ENCODE peak calls at places on chromosomes 2 and 18, in five cellular contexts. L is H9, M is foreskin fibroblast, E is psoas muscle, U is MM.1S. Z is an unnamed sample.

GRCh38 chr2:28970464-28971160 is 10.5 kb upstream of the TOGARAM2 start:
- DNase-seq in L (no peak), M (no peak), E (no peak), U (no peak), Z (no peak)

GRCh38 chr2:239285071-239285931 is 115.5 kb downstream of the HDAC4 start:
- DNase-seq in L (no peak), M (no peak), E (peak), U (no peak), Z (peak)

GRCh38 chr2:65666156-65666725 is 233.8 kb upstream of the SPRED2 start:
- DNase-seq in L (no peak), M (peak), E (no peak), U (peak), Z (peak)

GRCh38 chr2:138486347-138487198 is 15.0 kb upstream of the SPOPL start:
- DNase-seq in L (no peak), M (no peak), E (no peak), U (no peak), Z (no peak)

GRCh38 chr2:19035238-19035637 is 323.2 kb downstream of the OSR1 start:
- DNase-seq in L (no peak), M (peak), E (peak), U (no peak), Z (no peak)

GRCh38 chr2:437772-438393 is 150.0 kb upstream of the ALKAL2 start:
- DNase-seq in L (peak), M (no peak), E (no peak), U (peak), Z (peak)

GRCh38 chr2:20065885-20066602 is 14.6 kb upstream of the LAPTM4A start:
- DNase-seq in L (no peak), M (peak), E (peak), U (peak), Z (no peak)

GRCh38 chr2:163662141-163662780 is 73.5 kb downstream of the FIGN start:
- DNase-seq in L (no peak), M (peak), E (no peak), U (no peak), Z (no peak)

GRCh38 chr18:45280486-45281263 is 334.6 kb upstream of the SLC14A2 start:
- DNase-seq in L (no peak), M (no peak), E (no peak), U (no peak), Z (no peak)

GRCh38 chr18:45285251-45285650 is 330.0 kb upstream of the SLC14A2 start:
- DNase-seq in L (no peak), M (no peak), E (no peak), U (no peak), Z (no peak)

GRCh38 chr18:45277870-45278269 is 337.4 kb upstream of the SLC14A2 start:
- DNase-seq in L (no peak), M (no peak), E (no peak), U (no peak), Z (no peak)

GRCh38 chr18:45284174-45284573 is 331.1 kb upstream of the SLC14A2 start:
- DNase-seq in L (peak), M (no peak), E (no peak), U (no peak), Z (no peak)

DNA sequence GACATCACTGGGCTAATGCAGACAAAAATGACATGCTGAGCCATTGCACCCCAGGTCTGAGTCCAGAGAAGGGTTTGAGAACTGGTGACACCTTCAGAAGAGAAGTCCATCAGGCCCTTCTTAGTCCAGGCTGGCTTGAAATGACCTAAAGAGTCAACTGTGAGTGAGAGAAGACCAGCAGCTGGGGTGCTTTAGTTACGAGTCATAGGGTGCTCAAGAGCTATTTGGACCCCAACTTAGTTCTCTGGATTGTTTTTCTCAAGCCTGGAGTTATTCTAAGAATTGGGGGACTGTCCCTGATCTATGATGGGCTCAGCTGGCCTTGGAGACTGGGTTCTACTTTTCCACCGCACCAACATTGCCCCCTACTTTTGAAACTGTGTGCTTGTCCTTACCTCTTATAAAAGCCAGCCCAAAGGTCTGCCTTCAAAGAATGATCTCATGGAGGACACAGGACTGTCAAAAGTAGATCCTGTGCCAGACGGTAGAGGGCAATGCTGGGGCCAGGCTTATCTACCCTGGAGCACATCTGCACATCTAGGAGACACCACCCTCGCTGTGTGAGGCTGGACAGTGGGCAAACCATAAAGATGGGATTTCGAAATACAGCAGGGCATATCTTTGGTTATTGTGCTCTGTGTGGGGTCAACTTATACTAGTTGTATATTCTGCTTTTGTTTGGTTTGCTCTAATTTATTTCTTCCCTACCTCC is 333.0 kb upstream of the SLC14A2 start:
- DNase-seq in L (no peak), M (no peak), E (no peak), U (no peak), Z (no peak)
- TF ChIP-seq CTCF in L (no peak), M (no peak), E (no peak), U (no peak), Z (no peak)

DNA sequence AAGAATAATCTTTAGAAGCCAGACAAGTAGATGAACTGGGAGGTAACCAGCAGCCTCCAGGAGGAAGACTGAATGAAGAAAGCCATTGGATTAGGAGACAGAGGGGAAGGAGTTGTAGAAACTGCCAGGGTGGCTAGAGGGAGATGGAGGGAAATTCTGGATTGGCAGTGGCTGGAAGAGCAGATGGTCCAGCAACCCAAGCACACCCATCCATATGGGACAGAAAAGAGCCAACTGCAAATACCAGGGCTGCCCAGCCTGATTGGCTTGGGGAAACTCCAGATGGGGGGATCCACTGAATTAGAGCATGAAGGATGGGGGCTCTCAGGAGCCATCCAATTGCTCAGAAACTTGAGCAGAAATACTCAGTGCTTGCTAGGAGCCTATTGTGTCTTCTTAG is 173.4 kb upstream of the EPB41L3 start:
- DNase-seq in L (no peak), M (no peak), E (no peak), U (no peak), Z (no peak)
- TF ChIP-seq CTCF in L (no peak), M (no peak), E (no peak), U (no peak), Z (no peak)

DNA sequence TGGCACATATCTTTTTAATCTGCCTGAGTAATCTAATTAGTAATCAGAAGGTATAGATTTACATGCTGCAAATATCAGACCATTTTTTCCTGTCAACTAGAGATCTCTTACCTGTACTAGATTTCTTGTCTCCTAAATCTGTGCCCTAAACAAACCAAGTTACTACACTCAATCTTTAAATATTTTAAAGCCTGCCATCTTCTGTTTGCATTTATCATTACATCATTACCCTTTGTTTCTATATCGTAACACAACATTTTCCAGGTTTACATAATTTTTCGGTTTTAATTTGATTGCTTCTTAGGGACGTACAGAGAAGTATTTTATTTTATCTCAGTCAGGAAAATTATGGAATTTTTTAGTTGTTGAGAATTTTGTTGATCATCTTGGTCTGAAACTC is 25.7 kb downstream of the PSMA8 start:
- DNase-seq in L (no peak), M (no peak), E (no peak), U (peak), Z (no peak)
- TF ChIP-seq CTCF in L (peak), M (no peak), E (no peak), U (peak), Z (no peak)

DNA sequence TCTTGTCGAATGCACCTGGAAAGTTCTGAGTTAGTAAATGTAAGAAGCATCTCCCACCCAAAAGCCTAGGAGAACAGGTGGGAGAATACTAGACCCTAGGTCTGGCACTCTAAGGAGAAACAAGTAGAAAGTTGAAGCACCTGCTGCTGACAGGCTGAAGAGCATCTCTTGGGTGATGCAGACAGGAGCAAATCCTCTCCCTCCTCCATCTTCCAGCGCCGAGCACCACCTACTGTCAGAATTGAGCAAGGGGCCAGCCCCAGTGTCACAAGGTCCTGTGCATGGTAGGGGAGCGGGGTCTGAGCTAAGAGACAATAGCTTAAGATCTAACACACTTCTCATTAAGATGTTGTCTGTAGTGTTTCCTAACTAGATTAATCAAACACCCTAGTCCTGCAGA is 52.9 kb downstream of the HK2 start:
- DNase-seq in L (no peak), M (no peak), E (no peak), U (no peak), Z (no peak)
- TF ChIP-seq CTCF in L (peak), M (no peak), E (no peak), U (no peak), Z (no peak)

DNA sequence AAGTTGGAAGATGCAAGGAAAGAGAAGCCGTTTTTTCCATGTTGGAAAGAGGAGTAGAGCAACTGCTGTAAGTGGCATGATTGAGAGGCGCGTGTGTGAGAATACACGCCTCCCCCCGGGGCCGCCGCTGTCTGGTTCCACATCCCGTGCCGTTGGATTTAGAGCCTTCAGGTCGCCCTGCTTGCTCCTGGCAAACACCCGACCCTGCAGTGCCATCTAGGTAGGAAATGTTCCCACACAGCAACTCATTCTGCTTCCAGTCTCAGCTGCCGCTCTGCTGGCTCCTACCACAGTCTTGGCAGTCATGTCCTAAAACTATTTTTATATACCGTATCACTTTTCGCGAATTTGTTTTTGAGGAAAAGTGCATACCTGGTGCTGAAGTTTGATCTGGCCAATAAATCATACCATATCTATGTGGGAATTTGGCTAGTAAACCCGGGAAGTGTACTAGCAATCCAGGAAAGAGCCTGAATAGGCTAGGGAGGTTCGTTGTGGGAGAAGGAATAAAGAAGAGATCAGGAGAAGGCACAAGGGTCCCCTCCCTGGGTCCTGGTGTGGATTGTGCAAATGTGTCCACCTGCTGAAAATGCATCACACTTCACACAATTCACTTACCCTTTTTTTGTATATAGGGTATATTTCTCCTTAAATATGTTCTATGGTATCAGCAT is 372.7 kb downstream of the FBXO15 start:
- DNase-seq in L (peak), M (no peak), E (no peak), U (no peak), Z (no peak)
- TF ChIP-seq CTCF in L (peak), M (no peak), E (no peak), U (no peak), Z (no peak)